ENCODE peak calls at places on chromosomes 5 and 9, in five cellular contexts. One of them, this sample, is unnamed.
A peak's percentile ranks its signal among the peaks of the same experiment; 100 is the strongest.

GRCh38 chr5:149212203-149212951 is 59.3 kb upstream of the AFAP1L1 start:
- DNase-seq in mesothelial cell of epicardium: no peak
- DNase-seq in A549: no peak
- DNase-seq in HCT116: no peak
- DNase-seq in hepatocyte: peak; percentile 35
- DNase-seq in this sample: no peak

GRCh38 chr5:177440211-177440989 is 6.2 kb upstream of the PRR7 start:
- DNase-seq in HCT116: no peak
- DNase-seq in mesothelial cell of epicardium: no peak
- DNase-seq in hepatocyte: no peak
- DNase-seq in A549: no peak
- DNase-seq in this sample: no peak

GRCh38 chr5:44875661-44876250 is 67.0 kb downstream of the MRPS30 start:
- DNase-seq in HCT116: peak; percentile 98
- DNase-seq in hepatocyte: peak; percentile 28
- DNase-seq in mesothelial cell of epicardium: no peak
- DNase-seq in A549: peak; percentile 78
- DNase-seq in this sample: no peak

GRCh38 chr9:135244271-135244691 is 156.8 kb downstream of the OLFM1 start:
- DNase-seq in A549: no peak
- DNase-seq in HCT116: no peak
- DNase-seq in mesothelial cell of epicardium: no peak
- DNase-seq in hepatocyte: no peak
- DNase-seq in this sample: no peak

GRCh38 chr5:120683580-120683979 is 219.5 kb downstream of the PRR16 start:
- DNase-seq in hepatocyte: no peak
- DNase-seq in mesothelial cell of epicardium: no peak
- DNase-seq in HCT116: no peak
- DNase-seq in A549: no peak
- DNase-seq in this sample: no peak

GRCh38 chr5:137395011-137395755 is 103.9 kb downstream of the SPOCK1 start:
- DNase-seq in hepatocyte: no peak
- DNase-seq in A549: no peak
- DNase-seq in mesothelial cell of epicardium: no peak
- DNase-seq in HCT116: no peak
- DNase-seq in this sample: no peak

GRCh38 chr5:135488727-135489465 is 36.7 kb upstream of the TIFAB start:
- DNase-seq in mesothelial cell of epicardium: peak; percentile 65
- DNase-seq in hepatocyte: peak; percentile 56
- DNase-seq in A549: peak; percentile 53
- DNase-seq in HCT116: peak; percentile 37
- DNase-seq in this sample: peak; percentile 52

GRCh38 chr5:125756456-125756855 is 666.8 kb upstream of the GRAMD2B start:
- DNase-seq in hepatocyte: no peak
- DNase-seq in A549: no peak
- DNase-seq in HCT116: no peak
- DNase-seq in mesothelial cell of epicardium: no peak
- DNase-seq in this sample: no peak

GRCh38 chr9:95018099-95018927 is 291.8 kb downstream of the AOPEP start:
- DNase-seq in hepatocyte: no peak
- DNase-seq in mesothelial cell of epicardium: no peak
- DNase-seq in A549: peak; percentile 87
- DNase-seq in HCT116: peak; percentile 32
- DNase-seq in this sample: no peak

GRCh38 chr5:112958774-112959088 is 17.9 kb upstream of the DCP2 start:
- DNase-seq in HCT116: no peak
- DNase-seq in hepatocyte: no peak
- DNase-seq in A549: no peak
- DNase-seq in mesothelial cell of epicardium: no peak
- DNase-seq in this sample: no peak
- TF ChIP-seq CTCF in HCT116: no peak
- TF ChIP-seq CTCF in hepatocyte: no peak
- TF ChIP-seq CTCF in A549: no peak
- TF ChIP-seq CTCF in mesothelial cell of epicardium: no peak
- TF ChIP-seq CTCF in this sample: no peak

GRCh38 chr5:86337667-86338460 is 279.9 kb upstream of the COX7C start:
- DNase-seq in mesothelial cell of epicardium: no peak
- DNase-seq in HCT116: no peak
- DNase-seq in hepatocyte: no peak
- DNase-seq in A549: no peak
- DNase-seq in this sample: no peak
- TF ChIP-seq CTCF in mesothelial cell of epicardium: no peak
- TF ChIP-seq CTCF in HCT116: no peak
- TF ChIP-seq CTCF in hepatocyte: no peak
- TF ChIP-seq CTCF in A549: no peak
- TF ChIP-seq CTCF in this sample: no peak

DNA sequence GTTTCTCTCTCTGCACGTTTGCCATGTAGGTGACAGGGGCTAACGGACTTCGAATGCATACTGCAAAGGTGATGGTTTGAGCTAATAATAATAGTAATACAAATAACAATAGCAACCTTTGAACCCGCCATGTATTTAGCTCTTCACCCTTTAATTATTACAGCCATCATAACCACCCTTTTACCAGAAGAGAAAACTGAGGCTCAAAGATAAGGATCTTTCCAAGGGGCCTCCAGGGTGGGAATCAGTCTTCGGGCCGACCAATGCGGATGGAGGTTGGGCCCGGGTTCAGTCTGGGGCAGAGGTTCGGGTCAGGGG is 494 bp downstream of the CDKN2AIPNL start:
- DNase-seq in hepatocyte: no peak
- DNase-seq in HCT116: no peak
- DNase-seq in A549: no peak
- DNase-seq in mesothelial cell of epicardium: no peak
- DNase-seq in this sample: no peak
- TF ChIP-seq CTCF in hepatocyte: no peak
- TF ChIP-seq CTCF in HCT116: no peak
- TF ChIP-seq CTCF in A549: no peak
- TF ChIP-seq CTCF in mesothelial cell of epicardium: no peak
- TF ChIP-seq CTCF in this sample: no peak

GRCh38 chr5:107067391-107067790 is 603.3 kb downstream of the EFNA5 start:
- DNase-seq in mesothelial cell of epicardium: no peak
- DNase-seq in A549: no peak
- DNase-seq in HCT116: no peak
- DNase-seq in hepatocyte: no peak
- DNase-seq in this sample: no peak
- TF ChIP-seq CTCF in mesothelial cell of epicardium: no peak
- TF ChIP-seq CTCF in A549: no peak
- TF ChIP-seq CTCF in HCT116: no peak
- TF ChIP-seq CTCF in hepatocyte: no peak
- TF ChIP-seq CTCF in this sample: no peak

GRCh38 chr9:129624947-129625346 is 1.0 kb upstream of the NTMT1 start:
- DNase-seq in hepatocyte: no peak
- DNase-seq in A549: no peak
- DNase-seq in HCT116: no peak
- DNase-seq in mesothelial cell of epicardium: no peak
- DNase-seq in this sample: no peak

GRCh38 chr9:129626944-129627297 is 958 bp downstream of the NTMT1 start:
- DNase-seq in A549: no peak
- DNase-seq in HCT116: no peak
- DNase-seq in hepatocyte: no peak
- DNase-seq in mesothelial cell of epicardium: no peak
- DNase-seq in this sample: no peak

GRCh38 chr9:129623331-129623730 is 2.4 kb upstream of the C9orf50 start:
- DNase-seq in HCT116: no peak
- DNase-seq in hepatocyte: no peak
- DNase-seq in A549: no peak
- DNase-seq in mesothelial cell of epicardium: no peak
- DNase-seq in this sample: no peak

GRCh38 chr9:129626079-129626943 is at the start of gene NTMT1:
- DNase-seq in mesothelial cell of epicardium: peak; percentile 94
- DNase-seq in A549: peak; percentile 87
- DNase-seq in hepatocyte: peak; percentile 93
- DNase-seq in HCT116: peak; percentile 63
- DNase-seq in this sample: peak; percentile 88

DNA sequence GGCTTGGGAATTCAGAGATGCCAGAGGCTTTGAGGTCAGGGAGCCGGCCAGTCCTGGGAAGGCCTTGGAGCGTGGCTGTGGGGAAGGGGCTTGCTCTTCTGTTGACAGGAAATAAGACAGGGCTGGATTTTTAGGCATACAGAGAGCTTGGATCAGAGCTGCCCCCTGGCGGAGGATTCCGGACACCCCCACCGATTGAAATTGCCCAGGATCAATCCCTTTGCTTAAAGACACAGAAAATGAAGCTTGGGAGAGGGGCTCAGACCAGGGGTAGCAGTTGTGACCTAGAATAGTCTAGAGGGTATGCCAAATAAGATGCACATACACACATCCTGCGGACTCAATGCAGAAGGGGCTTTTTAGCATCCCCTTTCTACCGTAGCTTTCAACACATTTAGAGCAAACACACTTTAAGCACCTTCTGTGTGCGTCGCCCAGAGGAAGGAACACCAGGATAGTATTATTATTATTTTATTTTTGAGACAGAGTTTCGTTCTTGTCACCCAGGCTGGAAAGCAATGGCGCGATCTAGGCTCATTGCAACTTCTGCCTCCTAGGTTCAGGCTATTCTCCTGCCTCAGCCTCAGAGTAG is 1.7 kb upstream of the NTMT1 start:
- DNase-seq in hepatocyte: peak; percentile 68
- DNase-seq in HCT116: peak; percentile 45
- DNase-seq in mesothelial cell of epicardium: peak; percentile 74
- DNase-seq in A549: peak; percentile 61
- DNase-seq in this sample: peak; percentile 83
- TF ChIP-seq CTCF in hepatocyte: peak; percentile 64
- TF ChIP-seq CTCF in HCT116: peak; percentile 88
- TF ChIP-seq CTCF in mesothelial cell of epicardium: peak; percentile 74
- TF ChIP-seq CTCF in A549: peak; percentile 81
- TF ChIP-seq CTCF in this sample: peak; percentile 63

GRCh38 chr9:129496187-129497063 is 124.5 kb downstream of the C9orf50 start:
- DNase-seq in A549: peak; percentile 94
- DNase-seq in mesothelial cell of epicardium: peak; percentile 92
- DNase-seq in hepatocyte: peak; percentile 98
- DNase-seq in HCT116: peak; percentile 72
- DNase-seq in this sample: peak; percentile 86
- TF ChIP-seq CTCF in A549: no peak
- TF ChIP-seq CTCF in mesothelial cell of epicardium: no peak
- TF ChIP-seq CTCF in hepatocyte: no peak
- TF ChIP-seq CTCF in HCT116: no peak
- TF ChIP-seq CTCF in this sample: no peak